ENCODE peak calls at places on chromosomes 11 and 22, in four cellular contexts. H is H9, X is mesendoderm, E is IMR-90. O is an unnamed sample.
A peak's percentile ranks its signal among the peaks of the same experiment; 100 is the strongest.

GRCh38 chr11:35157814-35158213 is 18.8 kb downstream of the CD44 start:
- DNase-seq in H (no peak), X (peak; percentile 55), E (no peak), O (no peak)

GRCh38 chr11:17230867-17231851 is 23.4 kb upstream of the PIK3C2A start:
- DNase-seq in X (no peak), H (no peak), E (no peak), O (no peak)

GRCh38 chr22:37803195-37803635 is 4.5 kb upstream of the GCAT start:
- DNase-seq in E (no peak), X (peak; percentile 65), H (no peak), O (no peak)

GRCh38 chr22:35961480-35961902 is 67.1 kb downstream of the RBFOX2 start:
- DNase-seq in X (peak; percentile 99), H (peak; percentile 80), E (peak; percentile 90), O (peak; percentile 79)

GRCh38 chr11:61369372-61370348 is 7.5 kb downstream of the TMEM138 start:
- DNase-seq in X (no peak), E (peak; percentile 99), H (no peak), O (no peak)

GRCh38 chr11:115220423-115220822 is 283.8 kb downstream of the CADM1 start:
- DNase-seq in E (no peak), X (no peak), H (no peak), O (no peak)

GRCh38 chr22:24067587-24068376 is 56.7 kb downstream of the CABIN1 start:
- DNase-seq in H (no peak), X (no peak), E (no peak), O (no peak)

GRCh38 chr11:104106136-104106754 is 57.7 kb downstream of the PDGFD start:
- DNase-seq in E (peak; percentile 74), H (no peak), X (no peak), O (no peak)

GRCh38 chr11:28086569-28086968 is 21.4 kb downstream of the KIF18A start:
- DNase-seq in X (no peak), E (peak; percentile 92), H (no peak), O (no peak)

GRCh38 chr11:293293-293851 is 4.4 kb downstream of the PGGHG start:
- DNase-seq in E (no peak), H (no peak), X (no peak), O (no peak)

GRCh38 chr11:131581006-131581405 is 210.6 kb downstream of the NTM start:
- DNase-seq in X (no peak), E (no peak), H (no peak), O (no peak)

GRCh38 chr22:18095101-18095805 is 15.4 kb upstream of the TUBA8 start:
- DNase-seq in E (peak; percentile 38), X (no peak), H (no peak), O (no peak)

GRCh38 chr11:96426356-96427103 is 36.7 kb downstream of the JRKL start:
- DNase-seq in H (no peak), E (peak; percentile 61), X (peak; percentile 42), O (peak; percentile 44)

GRCh38 chr11:72586591-72587090 is 87.6 kb downstream of the PDE2A start:
- DNase-seq in X (no peak), E (no peak), H (no peak), O (no peak)

GRCh38 chr11:27886765-27887328 is 186.6 kb upstream of the BDNF start:
- DNase-seq in H (no peak), X (no peak), E (no peak), O (no peak)

GRCh38 chr11:75946531-75947530 is 131.8 kb downstream of the UVRAG start:
- DNase-seq in E (peak; percentile 60), H (peak; percentile 31), X (peak; percentile 11), O (no peak)

GRCh38 chr11:132913886-132914285 is 618.4 kb downstream of the OPCML start:
- DNase-seq in X (no peak), H (no peak), E (no peak), O (no peak)

GRCh38 chr11:66082936-66083698 is 13.0 kb downstream of the PACS1 start:
- DNase-seq in E (no peak), X (no peak), H (no peak), O (no peak)

GRCh38 chr11:123159146-123159857 is 35.7 kb downstream of the CLMP start:
- DNase-seq in E (peak; percentile 47), X (no peak), H (no peak), O (no peak)

GRCh38 chr22:19988331-19988808 is 28.3 kb downstream of the ARVCF start:
- DNase-seq in H (no peak), E (no peak), X (no peak), O (no peak)

GRCh38 chr22:38246692-38247091 is 26.1 kb downstream of the TMEM184B start:
- DNase-seq in H (no peak), E (no peak), X (no peak), O (no peak)

GRCh38 chr11:34732831-34733230 is 111.9 kb downstream of the EHF start:
- DNase-seq in H (no peak), E (no peak), X (no peak), O (no peak)

GRCh38 chr11:9498457-9499078 is 37.8 kb downstream of the ZNF143 start:
- DNase-seq in E (no peak), X (no peak), H (no peak), O (no peak)

GRCh38 chr11:100817620-100818019 is 130.5 kb downstream of the ARHGAP42 start:
- DNase-seq in X (peak; percentile 68), H (no peak), E (no peak), O (no peak)

GRCh38 chr11:30729187-30729713 is 143.1 kb upstream of the MPPED2 start:
- DNase-seq in E (no peak), X (no peak), H (no peak), O (no peak)

GRCh38 chr22:31344369-31345330 is 1.5 kb downstream of the PATZ1 start:
- DNase-seq in X (no peak), E (peak; percentile 57), H (peak; percentile 41), O (peak; percentile 18)

GRCh38 chr11:62398011-62398994 is 20.5 kb upstream of the SCGB1A1 start:
- DNase-seq in H (no peak), X (peak; percentile 92), E (peak; percentile 44), O (no peak)

GRCh38 chr11:83691387-83692088 is 405.4 kb upstream of the CCDC90B start:
- DNase-seq in E (no peak), H (no peak), X (no peak), O (no peak)

GRCh38 chr22:23248583-23248982 is 68.3 kb downstream of the BCR start:
- DNase-seq in E (peak; percentile 63), H (peak; percentile 61), X (peak; percentile 76), O (no peak)

GRCh38 chr11:991711-992307 is 44.7 kb downstream of the MUC6 start:
- DNase-seq in H (no peak), X (no peak), E (no peak), O (no peak)

DNA sequence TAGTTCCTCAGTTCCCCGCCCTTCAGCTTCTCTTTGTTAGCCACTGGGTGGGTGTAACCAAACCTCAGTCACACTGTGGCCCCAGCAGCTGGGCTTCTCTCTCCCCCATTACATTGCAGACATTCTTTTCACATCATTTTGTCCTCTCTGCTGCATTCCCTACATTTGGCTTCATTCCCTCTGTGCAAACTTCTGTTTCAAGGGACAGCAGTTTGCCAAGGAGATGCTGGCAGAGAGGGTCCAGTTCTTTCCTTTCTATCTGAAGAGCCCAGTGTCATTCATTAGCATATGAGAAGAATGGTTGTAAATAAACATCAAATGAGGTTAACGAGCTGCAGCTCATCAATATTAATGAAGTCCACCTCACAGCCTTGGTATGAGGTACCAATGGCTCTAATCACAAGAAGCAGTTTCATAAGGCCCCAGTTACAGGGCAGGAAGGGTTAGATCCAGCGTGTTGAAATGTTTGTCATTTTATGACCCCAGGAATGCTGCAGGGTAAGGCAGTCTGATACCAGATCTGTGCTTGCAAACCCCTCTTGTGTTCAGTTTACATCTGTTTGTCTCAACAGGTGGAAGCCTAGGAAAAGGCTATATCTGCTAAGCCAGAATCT is 72.2 kb downstream of the ARFGAP2 start:
- DNase-seq in H (peak; percentile 59), X (peak; percentile 88), E (peak; percentile 40), O (peak; percentile 26)
- H3K18ac ChIP-seq in H (no peak overlapping the region), X (no peak overlapping the region), E (no peak overlapping the region), O (peak overlapping the region; percentile 15)

DNA sequence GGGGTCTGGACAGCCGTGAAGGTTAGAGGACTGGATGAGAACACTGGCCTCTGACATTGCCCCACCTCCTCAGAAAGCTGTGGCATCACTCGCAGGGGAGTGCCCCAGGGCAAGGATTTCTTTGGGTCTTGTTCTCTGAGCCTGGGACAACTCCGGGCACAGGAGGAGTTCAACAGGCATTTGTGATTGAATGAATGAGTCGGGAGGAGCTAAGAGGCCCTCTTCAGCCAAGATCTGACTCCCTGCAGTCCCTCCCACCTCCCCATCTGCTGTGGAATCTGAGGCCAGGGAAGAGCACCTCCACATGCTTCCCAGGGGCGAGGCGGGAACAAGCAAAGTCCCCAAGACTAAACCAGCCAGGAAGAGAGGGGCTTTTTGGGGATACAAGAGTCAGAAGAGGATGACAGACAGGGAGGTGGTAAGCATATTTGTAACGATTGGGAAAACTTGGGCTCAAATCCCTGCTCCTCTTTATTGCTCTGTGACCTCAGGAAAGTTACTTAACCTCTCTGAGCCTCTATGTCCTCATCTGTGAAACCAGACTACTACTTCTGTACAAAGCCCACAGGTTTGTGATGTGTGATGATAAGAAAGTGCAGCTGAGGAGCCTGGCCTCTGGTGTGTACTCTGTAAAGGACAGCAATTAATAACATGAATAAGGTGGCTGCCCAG is 6.4 kb downstream of the TP53I11 start:
- DNase-seq in X (peak; percentile 74), E (peak; percentile 10), H (peak; percentile 81), O (no peak)
- H3K18ac ChIP-seq in X (no peak overlapping the region), E (no peak overlapping the region), H (no peak overlapping the region), O (peak overlapping the region; percentile 60)

GRCh38 chr11:118635642-118636041 is 28.2 kb downstream of the PHLDB1 start:
- DNase-seq in X (no peak), E (no peak), H (no peak), O (no peak)
- H3K18ac ChIP-seq in X (no peak overlapping the region), E (no peak overlapping the region), H (no peak overlapping the region), O (no peak overlapping the region)

GRCh38 chr11:95337175-95337957 is 106.4 kb upstream of the SESN3 start:
- DNase-seq in H (peak; percentile 52), E (peak; percentile 33), X (peak; percentile 87), O (peak; percentile 49)

GRCh38 chr11:95337972-95338429 is 107.0 kb upstream of the SESN3 start:
- DNase-seq in E (no peak), X (peak; percentile 79), H (no peak), O (no peak)

GRCh38 chr11:95339554-95339953 is 108.6 kb upstream of the SESN3 start:
- DNase-seq in E (no peak), H (no peak), X (no peak), O (no peak)

GRCh38 chr11:95338430-95338991 is 107.5 kb upstream of the SESN3 start:
- DNase-seq in X (no peak), H (no peak), E (peak; percentile 10), O (no peak)

DNA sequence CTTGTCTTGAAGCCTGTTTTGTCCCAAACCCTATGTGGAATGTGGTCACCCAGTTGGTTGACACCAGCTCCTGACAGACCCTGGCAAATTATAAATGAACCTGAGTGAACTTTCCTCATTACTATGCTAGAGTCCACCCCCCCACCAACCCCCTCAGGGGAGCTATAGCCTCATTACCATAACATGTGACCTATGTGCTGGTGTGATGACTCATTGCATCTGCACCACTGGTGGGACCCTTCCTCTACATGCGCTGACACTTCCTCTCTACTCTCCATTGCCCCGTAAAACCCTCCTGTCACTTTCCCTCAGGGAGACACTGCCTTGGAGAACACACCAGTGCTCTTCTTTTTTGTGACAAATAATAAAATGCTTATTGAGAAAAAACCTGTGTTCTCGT is 105.0 kb upstream of the SESN3 start:
- DNase-seq in H (no peak), X (peak; percentile 81), E (no peak), O (no peak)
- H3K18ac ChIP-seq in H (no peak overlapping the region), X (no peak overlapping the region), E (no peak overlapping the region), O (peak overlapping the region; percentile 66)

DNA sequence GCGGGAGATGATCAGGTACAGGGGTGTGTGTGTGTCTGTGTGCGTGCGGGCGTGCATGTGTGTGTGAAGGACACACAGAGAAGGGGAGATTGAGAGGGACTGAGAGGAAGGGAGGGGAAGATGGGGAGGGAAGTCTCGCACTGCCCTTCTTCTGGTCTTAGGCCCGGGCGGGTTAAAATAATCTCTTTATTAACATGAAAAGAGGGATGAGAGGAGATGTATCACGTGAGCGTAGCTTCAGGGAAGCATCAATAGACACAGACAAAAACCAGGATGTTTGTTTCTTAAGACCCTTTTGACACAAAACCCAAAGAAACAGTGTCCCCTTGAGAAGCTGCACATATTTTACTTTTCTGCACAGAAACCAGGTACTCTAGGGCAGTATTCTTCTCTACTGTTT is 347.3 kb downstream of the BRD1 start:
- DNase-seq in X (no peak), H (no peak), E (no peak), O (no peak)
- H3K18ac ChIP-seq in X (no peak overlapping the region), H (no peak overlapping the region), E (no peak overlapping the region), O (no peak overlapping the region)